ENCODE peak calls at places on chromosomes 2 and 18, in seven cellular contexts. One of them, this sample, is unnamed.

GRCh38 chr18:13684546-13684945 is 41.8 kb downstream of the FAM210A start:
- DNase-seq in BJ: no peak
- DNase-seq in fibroblast of the aortic adventitia: no peak
- DNase-seq in GM10248: no peak
- DNase-seq in Peyer's patch: no peak
- DNase-seq in OCI-LY7: no peak
- DNase-seq in body of pancreas: no peak
- DNase-seq in this sample: no peak

GRCh38 chr18:39313992-39314391 is 1748.4 kb upstream of the CELF4 start:
- DNase-seq in BJ: no peak
- DNase-seq in fibroblast of the aortic adventitia: no peak
- DNase-seq in GM10248: no peak
- DNase-seq in Peyer's patch: no peak
- DNase-seq in OCI-LY7: no peak
- DNase-seq in body of pancreas: peak; percentile 43
- DNase-seq in this sample: no peak

GRCh38 chr2:25939257-25939668 is 43.0 kb downstream of the KIF3C start:
- DNase-seq in BJ: no peak
- DNase-seq in fibroblast of the aortic adventitia: no peak
- DNase-seq in GM10248: no peak
- DNase-seq in Peyer's patch: peak; percentile 59
- DNase-seq in OCI-LY7: no peak
- DNase-seq in body of pancreas: no peak
- DNase-seq in this sample: no peak

GRCh38 chr2:109644571-109645275 is 30.6 kb downstream of the SOWAHC start:
- DNase-seq in BJ: no peak
- DNase-seq in fibroblast of the aortic adventitia: peak; percentile 13
- DNase-seq in GM10248: no peak
- DNase-seq in Peyer's patch: peak; percentile 68
- DNase-seq in OCI-LY7: no peak
- DNase-seq in body of pancreas: peak; percentile 77
- DNase-seq in this sample: no peak

GRCh38 chr2:54740333-54740732 is 16.9 kb downstream of the EML6 start:
- DNase-seq in BJ: no peak
- DNase-seq in fibroblast of the aortic adventitia: no peak
- DNase-seq in GM10248: no peak
- DNase-seq in Peyer's patch: no peak
- DNase-seq in OCI-LY7: no peak
- DNase-seq in body of pancreas: no peak
- DNase-seq in this sample: no peak

GRCh38 chr2:200507179-200507578 is 2.7 kb downstream of the KCTD18 start:
- DNase-seq in BJ: no peak
- DNase-seq in fibroblast of the aortic adventitia: no peak
- DNase-seq in GM10248: no peak
- DNase-seq in Peyer's patch: no peak
- DNase-seq in OCI-LY7: no peak
- DNase-seq in body of pancreas: no peak
- DNase-seq in this sample: no peak

GRCh38 chr18:26920644-26921043 is 55.1 kb upstream of the AQP4 start:
- DNase-seq in BJ: no peak
- DNase-seq in fibroblast of the aortic adventitia: no peak
- DNase-seq in GM10248: no peak
- DNase-seq in Peyer's patch: no peak
- DNase-seq in OCI-LY7: no peak
- DNase-seq in body of pancreas: no peak
- DNase-seq in this sample: no peak

GRCh38 chr18:36468161-36468560 is 170.6 kb downstream of the FHOD3 start:
- DNase-seq in BJ: no peak
- DNase-seq in fibroblast of the aortic adventitia: no peak
- DNase-seq in GM10248: no peak
- DNase-seq in Peyer's patch: no peak
- DNase-seq in OCI-LY7: no peak
- DNase-seq in body of pancreas: peak; percentile 64
- DNase-seq in this sample: no peak

GRCh38 chr2:197297772-197298318 is 12.7 kb downstream of the ANKRD44 start:
- DNase-seq in BJ: no peak
- DNase-seq in fibroblast of the aortic adventitia: no peak
- DNase-seq in GM10248: no peak
- DNase-seq in Peyer's patch: no peak
- DNase-seq in OCI-LY7: peak; percentile 43
- DNase-seq in body of pancreas: no peak
- DNase-seq in this sample: no peak

GRCh38 chr18:56756971-56757370 is 105.8 kb downstream of the WDR7 start:
- DNase-seq in BJ: no peak
- DNase-seq in fibroblast of the aortic adventitia: no peak
- DNase-seq in GM10248: no peak
- DNase-seq in Peyer's patch: no peak
- DNase-seq in OCI-LY7: no peak
- DNase-seq in body of pancreas: no peak
- DNase-seq in this sample: no peak

GRCh38 chr18:13254971-13255927 is 36.7 kb downstream of the LDLRAD4 start:
- DNase-seq in BJ: no peak
- DNase-seq in fibroblast of the aortic adventitia: no peak
- DNase-seq in GM10248: no peak
- DNase-seq in Peyer's patch: peak; percentile 19
- DNase-seq in OCI-LY7: no peak
- DNase-seq in body of pancreas: no peak
- DNase-seq in this sample: no peak

GRCh38 chr2:128644745-128645256 is 326.1 kb upstream of the HS6ST1 start:
- DNase-seq in BJ: no peak
- DNase-seq in fibroblast of the aortic adventitia: no peak
- DNase-seq in GM10248: no peak
- DNase-seq in Peyer's patch: no peak
- DNase-seq in OCI-LY7: no peak
- DNase-seq in body of pancreas: no peak
- DNase-seq in this sample: no peak
- TF ChIP-seq CTCF in BJ: no peak
- TF ChIP-seq CTCF in fibroblast of the aortic adventitia: no peak
- TF ChIP-seq CTCF in GM10248: no peak
- TF ChIP-seq CTCF in Peyer's patch: no peak
- TF ChIP-seq CTCF in OCI-LY7: no peak
- TF ChIP-seq CTCF in body of pancreas: no peak
- TF ChIP-seq CTCF in this sample: no peak

GRCh38 chr2:20755132-20755800 is 67.6 kb downstream of the LDAH start:
- DNase-seq in BJ: no peak
- DNase-seq in fibroblast of the aortic adventitia: no peak
- DNase-seq in GM10248: no peak
- DNase-seq in Peyer's patch: no peak
- DNase-seq in OCI-LY7: peak; percentile 31
- DNase-seq in body of pancreas: no peak
- DNase-seq in this sample: no peak
- TF ChIP-seq CTCF in BJ: peak; percentile 35
- TF ChIP-seq CTCF in fibroblast of the aortic adventitia: no peak
- TF ChIP-seq CTCF in GM10248: no peak
- TF ChIP-seq CTCF in Peyer's patch: no peak
- TF ChIP-seq CTCF in OCI-LY7: peak; percentile 56
- TF ChIP-seq CTCF in body of pancreas: no peak
- TF ChIP-seq CTCF in this sample: no peak

DNA sequence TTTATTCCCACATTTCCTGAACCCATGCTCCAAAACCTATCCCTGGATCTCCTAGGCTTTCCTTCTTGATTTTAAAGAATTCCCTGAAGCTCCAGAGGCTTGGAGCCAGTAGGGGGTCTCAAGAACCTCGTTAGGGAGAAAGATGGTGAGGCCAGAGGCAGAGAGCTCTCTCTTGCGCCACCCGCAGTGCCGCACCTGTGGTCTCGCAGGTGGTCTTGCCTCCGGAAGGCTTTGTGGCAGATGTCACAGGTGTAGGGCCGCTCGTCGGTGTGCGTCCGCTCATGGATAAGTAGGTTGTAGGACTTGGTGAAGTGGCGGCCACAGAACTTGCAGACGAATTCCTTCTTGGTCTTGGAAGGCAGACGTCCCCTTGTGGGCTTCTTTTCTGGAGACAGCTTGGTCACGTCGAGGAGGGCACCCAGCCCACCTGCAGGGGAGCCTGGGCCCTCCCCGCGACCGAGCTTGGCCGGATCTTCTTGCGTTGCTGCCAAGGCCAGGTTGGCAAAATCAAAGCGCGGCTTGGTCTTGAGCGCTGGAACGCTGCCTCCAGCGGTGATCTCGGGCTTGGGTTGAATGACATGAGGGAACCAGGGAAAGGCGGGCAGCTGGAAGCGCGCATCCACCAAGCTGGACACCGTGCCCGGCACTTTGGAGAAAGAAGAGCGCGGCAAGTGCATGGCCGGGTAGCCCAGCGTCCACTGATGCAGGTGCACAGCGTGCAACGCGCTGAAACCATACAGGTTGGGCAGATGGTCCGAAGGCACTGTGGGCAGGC is 5.3 kb downstream of the OSR1 start:
- DNase-seq in BJ: no peak
- DNase-seq in fibroblast of the aortic adventitia: peak; percentile 51
- DNase-seq in GM10248: no peak
- DNase-seq in Peyer's patch: no peak
- DNase-seq in OCI-LY7: no peak
- DNase-seq in body of pancreas: no peak
- DNase-seq in this sample: no peak
- TF ChIP-seq CTCF in BJ: no peak
- TF ChIP-seq CTCF in fibroblast of the aortic adventitia: no peak
- TF ChIP-seq CTCF in GM10248: no peak
- TF ChIP-seq CTCF in Peyer's patch: no peak
- TF ChIP-seq CTCF in OCI-LY7: no peak
- TF ChIP-seq CTCF in body of pancreas: no peak
- TF ChIP-seq CTCF in this sample: no peak

GRCh38 chr2:177403822-177404221 is 11.2 kb downstream of the AGPS start:
- DNase-seq in BJ: no peak
- DNase-seq in fibroblast of the aortic adventitia: peak; percentile 55
- DNase-seq in GM10248: no peak
- DNase-seq in Peyer's patch: no peak
- DNase-seq in OCI-LY7: no peak
- DNase-seq in body of pancreas: no peak
- DNase-seq in this sample: no peak
- TF ChIP-seq CTCF in BJ: no peak
- TF ChIP-seq CTCF in fibroblast of the aortic adventitia: no peak
- TF ChIP-seq CTCF in GM10248: no peak
- TF ChIP-seq CTCF in Peyer's patch: no peak
- TF ChIP-seq CTCF in OCI-LY7: no peak
- TF ChIP-seq CTCF in body of pancreas: no peak
- TF ChIP-seq CTCF in this sample: no peak

DNA sequence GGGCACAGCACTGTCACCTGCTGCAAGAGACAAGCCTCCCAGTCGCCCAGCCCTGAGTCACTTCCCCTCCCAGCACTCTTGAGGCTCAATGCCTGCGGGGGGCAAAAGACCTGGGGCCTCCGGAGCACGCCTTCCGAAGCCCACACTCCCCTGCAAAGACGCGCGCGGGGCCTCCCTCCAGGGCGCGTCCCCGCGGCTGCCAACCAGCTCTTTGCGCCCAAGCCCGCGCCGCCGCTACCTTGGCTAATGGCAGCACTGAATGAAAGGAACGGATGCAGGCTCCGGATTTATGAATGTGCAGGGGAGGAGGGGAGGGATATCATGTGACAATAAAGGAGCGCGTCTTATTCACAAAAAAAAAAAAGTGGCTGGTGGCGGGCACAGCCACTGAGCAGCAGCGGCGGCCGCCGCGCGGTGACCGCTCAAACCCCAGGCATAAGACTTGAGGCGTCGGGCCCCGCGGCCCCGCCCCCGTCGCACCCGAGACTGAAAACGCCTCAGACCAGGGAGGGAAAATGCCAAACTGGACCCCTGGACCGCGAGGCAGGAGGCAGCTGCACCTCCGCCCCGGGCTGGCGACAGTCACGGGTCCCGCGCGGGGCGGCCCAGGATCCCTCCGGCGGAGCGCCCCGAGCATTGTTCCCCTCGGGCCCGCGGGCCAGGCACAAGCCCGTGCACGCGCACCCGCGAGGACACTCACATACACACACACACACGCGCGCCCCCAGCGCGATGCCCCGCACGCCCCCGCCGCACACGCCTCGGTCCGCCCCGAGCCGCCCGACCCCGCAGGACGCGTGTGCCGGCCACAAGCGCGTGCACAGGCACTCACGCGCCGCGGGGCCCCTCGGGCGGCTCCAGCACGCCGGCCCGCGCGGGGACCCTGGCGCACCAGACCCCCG is 1.6 kb downstream of the SPRED2 start:
- DNase-seq in BJ: no peak
- DNase-seq in fibroblast of the aortic adventitia: peak; percentile 39
- DNase-seq in GM10248: peak; percentile 38
- DNase-seq in Peyer's patch: peak; percentile 82
- DNase-seq in OCI-LY7: peak; percentile 89
- DNase-seq in body of pancreas: peak; percentile 69
- DNase-seq in this sample: peak; percentile 65
- TF ChIP-seq CTCF in BJ: no peak
- TF ChIP-seq CTCF in fibroblast of the aortic adventitia: no peak
- TF ChIP-seq CTCF in GM10248: no peak
- TF ChIP-seq CTCF in Peyer's patch: no peak
- TF ChIP-seq CTCF in OCI-LY7: peak; percentile 40
- TF ChIP-seq CTCF in body of pancreas: no peak
- TF ChIP-seq CTCF in this sample: no peak

This sample was measured in activated B cell treated with CpG ODN at 0.5 μM for 24 hours.